ENCODE peak calls at places on chromosomes 3 and 15, in seven cellular contexts. J, Y, Z, N, U, P and G are unnamed samples.

GRCh38 chr3:190526787-190527767 is 13.2 kb downstream of the IL1RAP start:
- DNase-seq in Y (no peak), P (no peak), J (peak), Z (no peak), U (peak), N (peak), G (no peak)

GRCh38 chr3:49593046-49593445 is 38.8 kb downstream of the BSN start:
- DNase-seq in P (no peak), U (no peak), Y (no peak), Z (no peak), J (no peak), N (peak), G (peak)

GRCh38 chr3:141878812-141879211 is 2.4 kb downstream of the ATP1B3 start:
- DNase-seq in P (no peak), N (peak), Y (no peak), Z (no peak), J (peak), U (peak), G (peak)

GRCh38 chr15:71883447-71883846 is 73.1 kb downstream of the NR2E3 start:
- DNase-seq in Z (no peak), N (no peak), J (no peak), Y (no peak), U (no peak), P (no peak), G (no peak)

GRCh38 chr15:80567721-80568157 is 127.4 kb upstream of the ABHD17C start:
- DNase-seq in P (peak), U (peak), Y (peak), N (peak), Z (no peak), J (peak), G (peak)

GRCh38 chr3:105195260-105195659 is 171.4 kb upstream of the ALCAM start:
- DNase-seq in J (peak), P (no peak), U (peak), Y (no peak), N (peak), Z (no peak), G (peak)

GRCh38 chr3:170848294-170848917 is 21.6 kb downstream of the RPL22L1 start:
- DNase-seq in J (peak), Y (no peak), N (peak), U (peak), Z (no peak), P (no peak), G (no peak)

GRCh38 chr3:98564282-98565005 is 29.0 kb downstream of the CPOX start:
- DNase-seq in P (no peak), U (no peak), Y (no peak), J (no peak), N (no peak), Z (no peak), G (no peak)

GRCh38 chr15:69388259-69388658 is 25.9 kb upstream of the KIF23 start:
- DNase-seq in U (peak), Y (no peak), N (peak), P (no peak), Z (no peak), J (peak), G (peak)

GRCh38 chr3:16061491-16061890 is 113.0 kb upstream of the GALNT15 start:
- DNase-seq in P (no peak), N (peak), Y (no peak), Z (no peak), U (no peak), J (no peak), G (no peak)

GRCh38 chr15:60528530-60528929 is 49.6 kb upstream of the ICE2 start:
- DNase-seq in P (no peak), J (peak), Y (no peak), N (no peak), U (no peak), Z (no peak), G (no peak)

GRCh38 chr3:3031358-3031757 is 78.8 kb downstream of the IL5RA start:
- DNase-seq in Z (no peak), P (no peak), J (no peak), U (no peak), N (no peak), Y (no peak), G (no peak)

GRCh38 chr3:49244589-49245205 is 32.3 kb downstream of the C3orf62 start:
- DNase-seq in Y (no peak), P (no peak), N (no peak), J (no peak), Z (peak), U (no peak), G (no peak)

GRCh38 chr15:96270581-96271172 is 59.8 kb upstream of the NR2F2 start:
- DNase-seq in U (peak), Y (no peak), P (no peak), J (peak), N (peak), Z (no peak), G (peak)

GRCh38 chr15:74851960-74852359 is 9.0 kb upstream of the ULK3 start:
- DNase-seq in N (no peak), P (no peak), J (no peak), U (no peak), Y (no peak), Z (no peak), G (no peak)

GRCh38 chr3:40843851-40844548 is 319.2 kb downstream of the ZNF621 start:
- DNase-seq in U (peak), P (no peak), Z (no peak), J (no peak), N (no peak), Y (no peak), G (no peak)

GRCh38 chr15:38714309-38715072 is 149.9 kb upstream of the RASGRP1 start:
- DNase-seq in Z (no peak), J (peak), Y (no peak), P (no peak), N (peak), U (peak), G (peak)

GRCh38 chr15:68499620-68500312 is 67.8 kb upstream of the ITGA11 start:
- DNase-seq in U (no peak), Z (no peak), N (no peak), Y (no peak), J (no peak), P (no peak), G (no peak)

GRCh38 chr3:119322523-119323400 is 28.6 kb downstream of the ARHGAP31 start:
- DNase-seq in U (peak), Z (peak), J (peak), Y (peak), P (peak), N (peak), G (peak)

GRCh38 chr3:39473452-39474125 is 6.1 kb downstream of the MOBP start:
- DNase-seq in J (no peak), U (no peak), Y (no peak), N (no peak), Z (no peak), P (no peak), G (no peak)

GRCh38 chr3:177680442-177680821 is 483.1 kb upstream of the TBL1XR1 start:
- DNase-seq in P (no peak), N (no peak), Z (no peak), J (peak), Y (no peak), U (peak), G (peak)

GRCh38 chr15:87941606-87942005 is 314.9 kb downstream of the NTRK3 start:
- DNase-seq in Z (no peak), J (no peak), P (no peak), N (no peak), Y (no peak), U (no peak), G (no peak)

GRCh38 chr3:46213201-46213600 is 5.1 kb upstream of the CCR1 start:
- DNase-seq in J (no peak), P (no peak), U (no peak), Z (no peak), Y (no peak), N (no peak), G (no peak)

GRCh38 chr15:52789601-52790165 is 453 bp downstream of the ONECUT1 start:
- DNase-seq in P (no peak), J (peak), N (no peak), Y (peak), Z (no peak), U (peak), G (no peak)

GRCh38 chr3:196763179-196763578 is 23.5 kb downstream of the PAK2 start:
- DNase-seq in Y (no peak), Z (no peak), P (no peak), U (no peak), J (no peak), N (no peak), G (no peak)

GRCh38 chr3:52025453-52025852 is 29.8 kb upstream of the RPL29 start:
- DNase-seq in N (no peak), Z (no peak), U (no peak), P (peak), J (no peak), Y (no peak), G (no peak)

GRCh38 chr3:179098388-179099077 is 26.9 kb upstream of the ZMAT3 start:
- DNase-seq in U (peak), Z (no peak), N (peak), P (no peak), Y (no peak), J (peak), G (peak)

GRCh38 chr3:123027292-123028232 is at the start of gene SEMA5B:
- DNase-seq in Z (peak), N (no peak), P (peak), J (no peak), U (peak), Y (peak), G (no peak)

GRCh38 chr3:103992469-103992868 is 1374.2 kb upstream of the ALCAM start:
- DNase-seq in N (no peak), Z (no peak), J (no peak), U (no peak), Y (no peak), P (no peak), G (no peak)

GRCh38 chr15:100330629-100331215 is 11.1 kb downstream of the ADAMTS17 start:
- DNase-seq in J (no peak), Z (no peak), U (no peak), Y (no peak), P (no peak), N (no peak), G (no peak)

GRCh38 chr15:31352283-31352880 is 25.7 kb downstream of the KLF13 start:
- DNase-seq in Z (no peak), P (peak), N (no peak), U (peak), J (no peak), Y (peak), G (no peak)

GRCh38 chr15:31349233-31350141 is 22.9 kb downstream of the KLF13 start:
- DNase-seq in J (no peak), P (peak), Z (no peak), U (no peak), N (peak), Y (peak), G (no peak)

GRCh38 chr15:31353931-31354330 is 27.3 kb downstream of the KLF13 start:
- DNase-seq in U (peak), J (peak), Y (peak), P (peak), N (peak), Z (no peak), G (peak)

GRCh38 chr15:31350771-31351170 is 24.1 kb downstream of the KLF13 start:
- DNase-seq in J (no peak), Y (no peak), Z (no peak), U (no peak), N (no peak), P (peak), G (no peak)

DNA sequence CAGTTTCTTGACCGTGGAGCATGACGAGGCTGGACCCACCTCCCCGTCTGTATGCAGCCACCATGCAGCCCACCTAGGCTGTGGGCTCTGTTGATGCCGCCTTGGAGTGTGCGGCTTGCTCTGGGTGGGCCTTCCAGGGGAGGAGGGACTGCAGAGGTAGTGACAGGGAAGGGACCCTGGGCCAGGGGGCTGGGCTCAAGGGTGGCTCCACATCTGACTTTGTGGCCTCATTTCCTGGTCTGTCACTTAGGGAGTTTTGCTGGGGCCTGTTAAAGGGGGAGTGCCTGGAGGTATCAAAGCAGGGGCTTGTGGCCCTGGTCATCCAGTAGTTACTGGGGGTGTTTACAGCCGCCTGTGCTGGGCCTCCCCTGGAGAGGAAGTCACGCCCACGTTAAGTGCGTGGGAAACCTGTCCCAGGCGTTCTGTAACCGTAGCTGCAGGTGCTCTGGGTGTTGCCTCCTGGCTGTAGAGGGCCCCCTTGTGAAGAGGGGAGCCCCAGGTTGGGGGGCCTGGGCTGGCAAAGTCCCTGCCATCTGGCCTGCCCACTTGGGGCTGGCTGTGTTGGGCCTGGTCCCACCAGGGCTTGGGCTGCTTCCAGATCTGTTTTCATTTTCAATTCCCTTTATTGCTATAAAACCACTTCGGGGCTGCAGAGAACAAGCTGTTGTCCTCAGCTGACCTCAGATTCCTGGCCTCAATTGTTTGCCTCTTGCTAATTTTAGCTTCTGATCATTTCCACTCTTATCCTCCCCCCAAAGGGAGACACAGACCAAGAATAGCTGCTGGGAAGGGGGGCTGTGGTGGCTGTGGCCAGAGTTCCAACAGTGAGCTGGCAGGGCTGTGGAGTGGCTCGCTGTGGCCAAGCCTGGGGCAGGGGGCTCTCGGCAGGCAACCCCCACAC is 26.5 kb downstream of the KLF13 start:
- DNase-seq in J (peak), Y (peak), Z (peak), P (peak), N (peak), U (peak), G (peak)
- TF ChIP-seq CTCF in J (no peak), Y (no peak), Z (no peak), P (no peak), N (no peak), U (no peak), G (no peak)

DNA sequence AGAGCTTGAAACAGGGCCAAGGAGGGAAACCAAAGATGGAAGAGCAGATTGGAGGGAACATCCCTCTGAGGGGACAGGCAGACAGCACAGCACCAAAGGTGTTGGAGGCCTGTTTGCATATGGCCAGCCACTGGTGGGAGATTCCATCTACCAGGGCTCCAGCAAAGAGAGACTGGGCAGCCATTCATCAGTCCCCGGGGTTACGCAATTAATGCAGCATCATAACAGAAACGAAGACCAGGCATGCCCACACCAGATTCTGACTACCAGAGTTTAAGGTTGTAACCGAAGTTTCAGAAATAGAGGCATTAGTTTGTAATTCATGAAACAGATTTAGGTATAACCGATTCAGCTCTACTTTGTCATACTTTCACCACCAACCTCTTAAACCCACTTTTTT is 58.1 kb downstream of the COL8A1 start:
- DNase-seq in Y (no peak), N (no peak), P (no peak), J (no peak), U (no peak), Z (no peak), G (no peak)
- TF ChIP-seq CTCF in Y (no peak), N (no peak), P (no peak), J (no peak), U (no peak), Z (no peak), G (no peak)

DNA sequence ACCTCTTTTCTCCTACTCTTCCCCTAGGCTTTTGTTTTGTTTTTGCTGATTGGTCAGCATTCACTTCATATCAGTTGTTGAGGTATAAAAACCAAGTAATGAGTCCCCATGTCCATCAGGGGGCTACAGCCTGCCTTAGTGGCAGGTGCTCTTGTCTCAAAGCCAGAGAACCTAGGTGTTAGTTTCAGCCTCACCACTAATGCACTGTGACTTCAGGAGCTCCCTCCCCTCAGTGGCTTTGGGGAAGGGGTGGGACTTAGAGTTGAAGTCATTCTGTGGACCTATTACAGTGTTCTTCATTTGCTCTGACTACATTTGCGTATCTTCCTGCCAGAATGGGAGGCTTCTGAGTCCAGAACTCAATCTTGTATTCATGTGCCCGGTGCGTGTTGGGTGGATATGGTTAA is 41.6 kb downstream of the NR2C2 start:
- DNase-seq in P (no peak), Z (no peak), Y (no peak), U (no peak), N (no peak), J (no peak), G (no peak)
- TF ChIP-seq CTCF in P (no peak), Z (no peak), Y (no peak), U (no peak), N (no peak), J (no peak), G (no peak)

DNA sequence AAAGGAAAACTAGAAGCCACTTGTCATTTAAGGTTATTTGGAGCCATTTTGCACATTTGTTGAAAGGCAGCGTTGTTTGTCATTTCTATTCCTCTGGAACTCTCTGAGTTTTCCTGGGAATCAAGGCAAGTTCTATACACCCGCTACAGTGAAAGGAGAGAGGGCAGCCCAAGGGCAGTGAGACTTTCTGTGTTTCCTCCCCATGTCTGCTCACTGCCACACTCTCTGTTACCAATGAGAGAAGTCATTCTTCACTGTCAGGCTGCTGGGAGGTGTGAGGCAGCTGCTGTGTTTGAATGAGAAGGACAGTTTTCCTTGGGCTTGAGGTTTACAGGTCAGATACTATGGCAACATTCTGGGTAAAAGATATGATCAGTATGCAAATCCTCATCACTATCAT is 36.0 kb downstream of the ATP13A5 start:
- DNase-seq in Y (no peak), N (no peak), U (no peak), J (no peak), Z (no peak), P (no peak), G (no peak)
- TF ChIP-seq CTCF in Y (no peak), N (no peak), U (no peak), J (no peak), Z (no peak), P (no peak), G (no peak)

GRCh38 chr15:95024388-95024787 is 793.0 kb downstream of the MCTP2 start:
- DNase-seq in U (peak), Z (no peak), Y (no peak), N (peak), P (no peak), J (peak), G (peak)
- TF ChIP-seq CTCF in U (peak), Z (peak), Y (no peak), N (peak), P (peak), J (peak), G (peak)

GRCh38 chr3:43104786-43105185 is 1.1 kb downstream of the POMGNT2 start:
- DNase-seq in Y (no peak), N (peak), P (no peak), Z (no peak), J (peak), U (no peak), G (no peak)
- TF ChIP-seq CTCF in Y (no peak), N (no peak), P (no peak), Z (no peak), J (no peak), U (no peak), G (no peak)

GRCh38 chr15:77030928-77031375 is 36.0 kb downstream of the PSTPIP1 start:
- DNase-seq in P (peak), U (no peak), J (no peak), N (no peak), Y (no peak), Z (peak), G (no peak)

GRCh38 chr15:77030042-77030927 is 35.4 kb downstream of the PSTPIP1 start:
- DNase-seq in P (peak), Y (peak), N (no peak), U (no peak), J (no peak), Z (peak), G (no peak)

GRCh38 chr15:77032052-77032646 is 37.2 kb downstream of the PSTPIP1 start:
- DNase-seq in J (no peak), N (no peak), Y (no peak), Z (peak), U (no peak), P (peak), G (no peak)

GRCh38 chr15:77032647-77033416 is 37.9 kb downstream of the PSTPIP1 start:
- DNase-seq in U (no peak), N (no peak), Y (no peak), P (no peak), J (no peak), Z (no peak), G (no peak)

GRCh38 chr15:77031376-77032050 is 36.6 kb downstream of the PSTPIP1 start:
- DNase-seq in Y (no peak), U (no peak), J (no peak), P (peak), Z (peak), N (no peak), G (no peak)
- TF ChIP-seq CTCF in Y (no peak), U (no peak), J (no peak), P (no peak), Z (no peak), N (no peak), G (no peak)

GRCh38 chr3:43699864-43700263 is 9.1 kb downstream of the ABHD5 start:
- DNase-seq in P (no peak), N (no peak), Y (no peak), J (no peak), Z (no peak), U (peak), G (peak)
- TF ChIP-seq CTCF in P (no peak), N (peak), Y (no peak), J (peak), Z (no peak), U (peak), G (peak)

GRCh38 chr3:120908030-120908802 is at the start of gene STXBP5L:
- DNase-seq in J (peak), U (peak), Y (peak), Z (no peak), P (peak), N (peak), G (peak)
- TF ChIP-seq CTCF in J (no peak), U (no peak), Y (no peak), Z (no peak), P (no peak), N (no peak), G (no peak)

GRCh38 chr15:58919232-58919631 is 14.2 kb downstream of the SLTM start:
- DNase-seq in J (no peak), Y (no peak), P (no peak), N (no peak), U (no peak), Z (no peak), G (no peak)
- TF ChIP-seq CTCF in J (no peak), Y (no peak), P (no peak), N (no peak), U (no peak), Z (no peak), G (no peak)